ENCODE peak calls at places on chromosome 6, in four cellular contexts. One of them, this sample, is unnamed. For H3K4me1, the result is how much of the 10 kb centered on the place peaks cover.

GRCh38 chr6:109454483-109455160 is 950 bp downstream of the MICAL1 start:
- DNase-seq in CD8-positive, alpha-beta T cell: peak
- DNase-seq in suprapubic skin: peak
- DNase-seq in aorta: no peak
- DNase-seq in this sample: no peak

GRCh38 chr6:42984924-42985475 is 630 bp downstream of the PPP2R5D start:
- DNase-seq in CD8-positive, alpha-beta T cell: no peak
- DNase-seq in suprapubic skin: no peak
- DNase-seq in aorta: no peak
- DNase-seq in this sample: no peak

GRCh38 chr6:170033666-170034065 is 257.2 kb downstream of the DLL1 start:
- DNase-seq in CD8-positive, alpha-beta T cell: no peak
- DNase-seq in suprapubic skin: peak
- DNase-seq in aorta: peak
- DNase-seq in this sample: peak

GRCh38 chr6:29845405-29846006 is 17.9 kb downstream of the HLA-G start:
- DNase-seq in CD8-positive, alpha-beta T cell: no peak
- DNase-seq in suprapubic skin: no peak
- DNase-seq in aorta: no peak
- DNase-seq in this sample: peak

GRCh38 chr6:79436232-79436631 is 101.0 kb downstream of the LCA5 start:
- DNase-seq in CD8-positive, alpha-beta T cell: no peak
- DNase-seq in suprapubic skin: no peak
- DNase-seq in aorta: no peak
- DNase-seq in this sample: no peak

GRCh38 chr6:134161036-134161435 is 108.6 kb upstream of the SLC2A12 start:
- DNase-seq in CD8-positive, alpha-beta T cell: no peak
- DNase-seq in suprapubic skin: no peak
- DNase-seq in aorta: no peak
- DNase-seq in this sample: no peak

GRCh38 chr6:93799226-93799625 is 379.9 kb upstream of the EPHA7 start:
- DNase-seq in CD8-positive, alpha-beta T cell: no peak
- DNase-seq in suprapubic skin: no peak
- DNase-seq in aorta: no peak
- DNase-seq in this sample: no peak

GRCh38 chr6:36216559-36216958 is 20.0 kb downstream of the BRPF3 start:
- DNase-seq in CD8-positive, alpha-beta T cell: no peak
- DNase-seq in suprapubic skin: no peak
- DNase-seq in aorta: no peak
- DNase-seq in this sample: no peak

GRCh38 chr6:133937909-133938308 is 15.1 kb upstream of the TBPL1 start:
- DNase-seq in CD8-positive, alpha-beta T cell: no peak
- DNase-seq in suprapubic skin: no peak
- DNase-seq in aorta: no peak
- DNase-seq in this sample: no peak

GRCh38 chr6:75250552-75250951 is 7.0 kb upstream of the COX7A2 start:
- DNase-seq in CD8-positive, alpha-beta T cell: no peak
- DNase-seq in suprapubic skin: no peak
- DNase-seq in aorta: no peak
- DNase-seq in this sample: no peak

GRCh38 chr6:56388414-56388752 is 141.0 kb upstream of the COL21A1 start:
- DNase-seq in CD8-positive, alpha-beta T cell: no peak
- DNase-seq in suprapubic skin: no peak
- DNase-seq in aorta: no peak
- DNase-seq in this sample: no peak

GRCh38 chr6:124517339-124517738 is 444.9 kb upstream of the RNF217 start:
- DNase-seq in CD8-positive, alpha-beta T cell: no peak
- DNase-seq in suprapubic skin: no peak
- DNase-seq in aorta: no peak
- DNase-seq in this sample: no peak

GRCh38 chr6:125300992-125301434 is 754 bp downstream of the HDDC2 start:
- DNase-seq in CD8-positive, alpha-beta T cell: no peak
- DNase-seq in suprapubic skin: no peak
- DNase-seq in aorta: no peak
- DNase-seq in this sample: no peak

GRCh38 chr6:105113422-105113821 is 66.4 kb downstream of the POPDC3 start:
- DNase-seq in CD8-positive, alpha-beta T cell: no peak
- DNase-seq in suprapubic skin: no peak
- DNase-seq in aorta: no peak
- DNase-seq in this sample: no peak

GRCh38 chr6:82062219-82062618 is 185.3 kb downstream of the IBTK start:
- DNase-seq in CD8-positive, alpha-beta T cell: no peak
- DNase-seq in suprapubic skin: no peak
- DNase-seq in aorta: no peak
- DNase-seq in this sample: no peak

GRCh38 chr6:49342410-49342809 is 120.6 kb downstream of the MMUT start:
- DNase-seq in CD8-positive, alpha-beta T cell: no peak
- DNase-seq in suprapubic skin: no peak
- DNase-seq in aorta: no peak
- DNase-seq in this sample: no peak

GRCh38 chr6:148980234-148980633 is 233.4 kb downstream of the UST start:
- DNase-seq in CD8-positive, alpha-beta T cell: no peak
- DNase-seq in suprapubic skin: no peak
- DNase-seq in aorta: no peak
- DNase-seq in this sample: no peak

GRCh38 chr6:36368921-36369880 is 18.3 kb downstream of the ETV7 start:
- DNase-seq in CD8-positive, alpha-beta T cell: no peak
- DNase-seq in suprapubic skin: no peak
- DNase-seq in aorta: peak
- DNase-seq in this sample: no peak

GRCh38 chr6:165671222-165671715 is 8.2 kb upstream of the PDE10A start:
- DNase-seq in CD8-positive, alpha-beta T cell: no peak
- DNase-seq in suprapubic skin: no peak
- DNase-seq in aorta: no peak
- DNase-seq in this sample: no peak

GRCh38 chr6:34414999-34415858 is 10.6 kb downstream of the RPS10 start:
- DNase-seq in CD8-positive, alpha-beta T cell: peak
- DNase-seq in suprapubic skin: peak
- DNase-seq in aorta: no peak
- DNase-seq in this sample: no peak

GRCh38 chr6:156379946-156380707 is 397.1 kb upstream of the ARID1B start:
- DNase-seq in CD8-positive, alpha-beta T cell: no peak
- DNase-seq in suprapubic skin: no peak
- DNase-seq in aorta: no peak
- DNase-seq in this sample: no peak

GRCh38 chr6:146770275-146770964 is 171.6 kb downstream of the ADGB start:
- DNase-seq in CD8-positive, alpha-beta T cell: no peak
- DNase-seq in suprapubic skin: peak
- DNase-seq in aorta: no peak
- DNase-seq in this sample: no peak

GRCh38 chr6:88919032-88919431 is 44.4 kb downstream of the RNGTT start:
- DNase-seq in CD8-positive, alpha-beta T cell: no peak
- DNase-seq in suprapubic skin: no peak
- DNase-seq in aorta: no peak
- DNase-seq in this sample: no peak

GRCh38 chr6:151252626-151253025 is 12.9 kb downstream of the AKAP12 start:
- DNase-seq in CD8-positive, alpha-beta T cell: no peak
- DNase-seq in suprapubic skin: no peak
- DNase-seq in aorta: no peak
- DNase-seq in this sample: no peak

GRCh38 chr6:145886228-145886956 is 71.8 kb upstream of the FBXO30 start:
- DNase-seq in CD8-positive, alpha-beta T cell: no peak
- DNase-seq in suprapubic skin: no peak
- DNase-seq in aorta: no peak
- DNase-seq in this sample: no peak

GRCh38 chr6:89997456-89998445 is 103.5 kb downstream of the GJA10 start:
- DNase-seq in CD8-positive, alpha-beta T cell: no peak
- DNase-seq in suprapubic skin: no peak
- DNase-seq in aorta: peak
- DNase-seq in this sample: no peak

GRCh38 chr6:1554241-1554880 is 55.4 kb upstream of the FOXC1 start:
- DNase-seq in CD8-positive, alpha-beta T cell: no peak
- DNase-seq in suprapubic skin: no peak
- DNase-seq in aorta: no peak
- DNase-seq in this sample: no peak

GRCh38 chr6:148423601-148424270 is 81.1 kb downstream of the SASH1 start:
- DNase-seq in CD8-positive, alpha-beta T cell: no peak
- DNase-seq in suprapubic skin: no peak
- DNase-seq in aorta: no peak
- DNase-seq in this sample: no peak

GRCh38 chr6:144647406-144647964 is 362.4 kb downstream of the UTRN start:
- DNase-seq in CD8-positive, alpha-beta T cell: no peak
- DNase-seq in suprapubic skin: no peak
- DNase-seq in aorta: no peak
- DNase-seq in this sample: no peak

GRCh38 chr6:122609881-122610689 is at the start of gene PKIB:
- DNase-seq in CD8-positive, alpha-beta T cell: peak
- DNase-seq in suprapubic skin: peak
- DNase-seq in aorta: peak
- DNase-seq in this sample: peak

GRCh38 chr6:45376310-45377040 is 1.3 kb downstream of the SUPT3H start:
- DNase-seq in CD8-positive, alpha-beta T cell: no peak
- DNase-seq in suprapubic skin: no peak
- DNase-seq in aorta: no peak
- DNase-seq in this sample: no peak

GRCh38 chr6:70547313-70547712 is 19.4 kb upstream of the SDHAF4 start:
- DNase-seq in CD8-positive, alpha-beta T cell: no peak
- DNase-seq in suprapubic skin: no peak
- DNase-seq in aorta: no peak
- DNase-seq in this sample: no peak

GRCh38 chr6:21915707-21916399 is 322.3 kb downstream of the SOX4 start:
- DNase-seq in CD8-positive, alpha-beta T cell: no peak
- DNase-seq in suprapubic skin: no peak
- DNase-seq in aorta: no peak
- DNase-seq in this sample: no peak

GRCh38 chr6:39929733-39930461 is 4.4 kb downstream of the MOCS1 start:
- DNase-seq in CD8-positive, alpha-beta T cell: no peak
- DNase-seq in suprapubic skin: no peak
- DNase-seq in aorta: no peak
- DNase-seq in this sample: no peak

GRCh38 chr6:132131351-132131750 is 180.2 kb upstream of the CCN2 start:
- DNase-seq in CD8-positive, alpha-beta T cell: no peak
- DNase-seq in suprapubic skin: no peak
- DNase-seq in aorta: no peak
- DNase-seq in this sample: no peak

GRCh38 chr6:132132911-132133639 is 181.9 kb upstream of the CCN2 start:
- DNase-seq in CD8-positive, alpha-beta T cell: no peak
- DNase-seq in suprapubic skin: no peak
- DNase-seq in aorta: no peak
- DNase-seq in this sample: no peak

GRCh38 chr6:132132420-132132819 is 181.2 kb upstream of the CCN2 start:
- DNase-seq in CD8-positive, alpha-beta T cell: no peak
- DNase-seq in suprapubic skin: no peak
- DNase-seq in aorta: no peak
- DNase-seq in this sample: no peak

GRCh38 chr6:132130530-132131298 is 179.5 kb upstream of the CCN2 start:
- DNase-seq in CD8-positive, alpha-beta T cell: no peak
- DNase-seq in suprapubic skin: peak
- DNase-seq in aorta: peak
- DNase-seq in this sample: no peak

GRCh38 chr6:132131777-132132176 is 180.6 kb upstream of the CCN2 start:
- DNase-seq in CD8-positive, alpha-beta T cell: no peak
- DNase-seq in suprapubic skin: peak
- DNase-seq in aorta: peak
- DNase-seq in this sample: peak
- H3K4me1 ChIP-seq in CD8-positive, alpha-beta T cell: under half
- H3K4me1 ChIP-seq in suprapubic skin: under half
- H3K4me1 ChIP-seq in aorta: under half
- H3K4me1 ChIP-seq in this sample: under half

DNA sequence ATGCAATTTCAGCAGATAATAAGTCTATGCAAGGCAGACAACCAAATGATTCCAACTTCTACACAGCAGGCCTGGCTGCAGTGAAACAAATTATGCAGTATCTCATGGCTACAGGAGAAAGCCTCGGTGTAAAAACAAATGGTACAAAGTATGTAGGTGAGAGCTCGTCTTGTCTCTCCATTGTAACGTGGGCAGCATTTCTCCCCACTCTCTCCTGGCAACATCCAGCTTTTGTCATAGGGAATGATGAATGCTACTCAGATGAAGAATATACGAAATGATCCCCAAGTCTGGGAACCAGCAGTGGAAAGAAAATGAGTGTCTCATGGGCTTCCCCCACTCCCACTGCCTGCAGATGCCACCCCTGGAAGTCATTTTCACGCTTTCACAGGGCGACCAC is 32.4 kb downstream of the FYN start:
- DNase-seq in CD8-positive, alpha-beta T cell: no peak
- DNase-seq in suprapubic skin: no peak
- DNase-seq in aorta: no peak
- DNase-seq in this sample: no peak
- H3K4me1 ChIP-seq in CD8-positive, alpha-beta T cell: half or more
- H3K4me1 ChIP-seq in suprapubic skin: under half
- H3K4me1 ChIP-seq in aorta: under half
- H3K4me1 ChIP-seq in this sample: under half

GRCh38 chr6:25880601-25881000 is 6.6 kb upstream of the SLC17A3 start:
- DNase-seq in CD8-positive, alpha-beta T cell: no peak
- DNase-seq in suprapubic skin: no peak
- DNase-seq in aorta: no peak
- DNase-seq in this sample: no peak

GRCh38 chr6:25883536-25883935 is 9.5 kb upstream of the SLC17A3 start:
- DNase-seq in CD8-positive, alpha-beta T cell: no peak
- DNase-seq in suprapubic skin: no peak
- DNase-seq in aorta: no peak
- DNase-seq in this sample: no peak

GRCh38 chr6:25886066-25886465 is 12.0 kb upstream of the SLC17A3 start:
- DNase-seq in CD8-positive, alpha-beta T cell: no peak
- DNase-seq in suprapubic skin: no peak
- DNase-seq in aorta: no peak
- DNase-seq in this sample: no peak

GRCh38 chr6:25882066-25882496 is 8.0 kb upstream of the SLC17A3 start:
- DNase-seq in CD8-positive, alpha-beta T cell: no peak
- DNase-seq in suprapubic skin: no peak
- DNase-seq in aorta: peak
- DNase-seq in this sample: peak

DNA sequence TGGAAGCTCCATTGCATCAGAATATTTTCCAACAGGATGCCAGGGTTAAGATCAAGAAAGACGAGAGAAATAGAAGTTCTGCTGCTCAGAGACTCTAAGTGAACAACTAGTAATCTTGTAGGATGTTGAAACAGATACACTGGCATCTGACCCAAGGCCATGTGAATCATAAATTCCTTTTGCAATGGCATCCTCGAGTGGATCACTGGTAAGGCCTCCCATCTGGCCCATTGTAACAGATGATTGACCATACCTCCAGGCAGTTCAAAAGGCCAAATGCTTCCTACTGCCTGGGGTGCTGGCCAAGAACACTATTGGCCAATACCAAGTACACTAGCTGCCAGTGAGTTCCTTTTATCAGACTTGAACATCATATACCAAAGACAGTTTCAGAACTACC is 9.9 kb upstream of the SLC17A3 start:
- DNase-seq in CD8-positive, alpha-beta T cell: no peak
- DNase-seq in suprapubic skin: no peak
- DNase-seq in aorta: no peak
- DNase-seq in this sample: peak
- H3K4me1 ChIP-seq in CD8-positive, alpha-beta T cell: under half
- H3K4me1 ChIP-seq in suprapubic skin: under half
- H3K4me1 ChIP-seq in aorta: under half
- H3K4me1 ChIP-seq in this sample: under half

DNA sequence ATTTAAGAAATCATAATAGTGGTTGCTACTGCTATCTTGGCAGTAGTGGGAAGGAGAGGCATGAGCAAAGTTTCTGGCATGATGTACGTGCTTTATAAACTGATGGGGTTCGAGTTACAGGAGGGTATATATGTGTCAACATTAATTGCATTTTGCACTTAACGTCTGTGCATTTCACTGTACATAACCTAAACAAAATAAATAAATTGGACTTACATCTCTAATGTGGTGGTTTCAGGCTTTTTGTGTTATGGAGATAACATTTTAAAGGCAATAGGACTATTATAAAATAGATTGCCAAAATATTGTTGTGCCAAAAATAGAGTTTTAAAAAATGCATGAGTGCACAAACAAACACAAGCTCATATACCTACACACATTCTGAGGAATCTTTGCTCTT is 1001.1 kb upstream of the GJE1 start:
- DNase-seq in CD8-positive, alpha-beta T cell: no peak
- DNase-seq in suprapubic skin: no peak
- DNase-seq in aorta: no peak
- DNase-seq in this sample: no peak
- H3K4me1 ChIP-seq in CD8-positive, alpha-beta T cell: under half
- H3K4me1 ChIP-seq in suprapubic skin: under half
- H3K4me1 ChIP-seq in aorta: under half
- H3K4me1 ChIP-seq in this sample: under half

This sample was measured in RWPE2.